ENCODE peak calls at places on chromosomes 16 and 17, in six cellular contexts. One of them, this sample, is unnamed.

GRCh38 chr16:27404163-27404823 is 2.3 kb downstream of the IL21R start:
- DNase-seq in stomach: no peak
- DNase-seq in tibial artery: no peak
- DNase-seq in astrocyte: no peak
- DNase-seq in mammary epithelial cell: no peak
- DNase-seq in H1: no peak
- DNase-seq in this sample: no peak

GRCh38 chr17:49873466-49873865 is 25.6 kb upstream of the TAC4 start:
- DNase-seq in tibial artery: no peak
- DNase-seq in mammary epithelial cell: no peak
- DNase-seq in stomach: no peak
- DNase-seq in astrocyte: no peak
- DNase-seq in H1: no peak
- DNase-seq in this sample: no peak

GRCh38 chr16:30541502-30542329 is 7.1 kb upstream of the ZNF747 start:
- DNase-seq in tibial artery: no peak
- DNase-seq in H1: no peak
- DNase-seq in astrocyte: peak
- DNase-seq in stomach: peak
- DNase-seq in mammary epithelial cell: no peak
- DNase-seq in this sample: peak

GRCh38 chr16:87581867-87582220 is 20.5 kb upstream of the JPH3 start:
- DNase-seq in H1: no peak
- DNase-seq in stomach: peak
- DNase-seq in tibial artery: peak
- DNase-seq in mammary epithelial cell: peak
- DNase-seq in astrocyte: peak
- DNase-seq in this sample: peak

GRCh38 chr17:18141210-18141803 is 32.8 kb downstream of the MYO15A start:
- DNase-seq in mammary epithelial cell: peak
- DNase-seq in H1: no peak
- DNase-seq in tibial artery: no peak
- DNase-seq in astrocyte: peak
- DNase-seq in stomach: no peak
- DNase-seq in this sample: peak

GRCh38 chr16:48444574-48444973 is 59.4 kb upstream of the SIAH1 start:
- DNase-seq in astrocyte: peak
- DNase-seq in tibial artery: no peak
- DNase-seq in mammary epithelial cell: peak
- DNase-seq in H1: no peak
- DNase-seq in stomach: no peak
- DNase-seq in this sample: peak

GRCh38 chr17:77425791-77426641 is 285.2 kb downstream of the SEC14L1 start:
- DNase-seq in mammary epithelial cell: peak
- DNase-seq in astrocyte: peak
- DNase-seq in H1: no peak
- DNase-seq in stomach: no peak
- DNase-seq in tibial artery: peak
- DNase-seq in this sample: peak

GRCh38 chr16:4886151-4886550 is 38.9 kb downstream of the UBN1 start:
- DNase-seq in H1: no peak
- DNase-seq in stomach: no peak
- DNase-seq in astrocyte: no peak
- DNase-seq in tibial artery: no peak
- DNase-seq in mammary epithelial cell: no peak
- DNase-seq in this sample: no peak

GRCh38 chr16:67356372-67356771 is 29.8 kb downstream of the LRRC36 start:
- DNase-seq in astrocyte: no peak
- DNase-seq in H1: no peak
- DNase-seq in mammary epithelial cell: no peak
- DNase-seq in tibial artery: no peak
- DNase-seq in stomach: no peak
- DNase-seq in this sample: no peak

GRCh38 chr17:4788159-4788806 is 481 bp upstream of the GLTPD2 start:
- DNase-seq in astrocyte: no peak
- DNase-seq in H1: no peak
- DNase-seq in mammary epithelial cell: no peak
- DNase-seq in stomach: no peak
- DNase-seq in tibial artery: no peak
- DNase-seq in this sample: no peak

GRCh38 chr17:74642556-74642955 is 19.0 kb upstream of the CD300E start:
- DNase-seq in H1: no peak
- DNase-seq in tibial artery: no peak
- DNase-seq in astrocyte: no peak
- DNase-seq in stomach: no peak
- DNase-seq in mammary epithelial cell: no peak
- DNase-seq in this sample: no peak

GRCh38 chr17:71501716-71502115 is 619.1 kb upstream of the SOX9 start:
- DNase-seq in tibial artery: no peak
- DNase-seq in mammary epithelial cell: no peak
- DNase-seq in H1: no peak
- DNase-seq in stomach: no peak
- DNase-seq in astrocyte: no peak
- DNase-seq in this sample: no peak

GRCh38 chr16:70396209-70396904 is 42.5 kb downstream of the ST3GAL2 start:
- DNase-seq in stomach: no peak
- DNase-seq in H1: no peak
- DNase-seq in mammary epithelial cell: no peak
- DNase-seq in tibial artery: no peak
- DNase-seq in astrocyte: no peak
- DNase-seq in this sample: peak

GRCh38 chr17:78921437-78921971 is 3.7 kb downstream of the TIMP2 start:
- DNase-seq in mammary epithelial cell: no peak
- DNase-seq in stomach: no peak
- DNase-seq in tibial artery: peak
- DNase-seq in H1: no peak
- DNase-seq in astrocyte: no peak
- DNase-seq in this sample: peak

GRCh38 chr17:64661731-64661980 is 451 bp downstream of the SMURF2 start:
- DNase-seq in tibial artery: peak
- DNase-seq in mammary epithelial cell: no peak
- DNase-seq in stomach: no peak
- DNase-seq in H1: no peak
- DNase-seq in astrocyte: no peak
- DNase-seq in this sample: no peak

GRCh38 chr17:75645501-75645888 is 12.3 kb downstream of the SMIM5 start:
- DNase-seq in mammary epithelial cell: peak
- DNase-seq in H1: no peak
- DNase-seq in tibial artery: no peak
- DNase-seq in astrocyte: peak
- DNase-seq in stomach: peak
- DNase-seq in this sample: no peak

GRCh38 chr17:75610103-75610984 is 22.7 kb downstream of the MYO15B start:
- DNase-seq in mammary epithelial cell: no peak
- DNase-seq in astrocyte: no peak
- DNase-seq in stomach: peak
- DNase-seq in tibial artery: no peak
- DNase-seq in H1: no peak
- DNase-seq in this sample: no peak

GRCh38 chr17:17751996-17752821 is 71.0 kb downstream of the RAI1 start:
- DNase-seq in stomach: peak
- DNase-seq in astrocyte: peak
- DNase-seq in H1: peak
- DNase-seq in mammary epithelial cell: peak
- DNase-seq in tibial artery: peak
- DNase-seq in this sample: peak

GRCh38 chr17:57356722-57357391 is 100.5 kb downstream of the MSI2 start:
- DNase-seq in astrocyte: no peak
- DNase-seq in mammary epithelial cell: no peak
- DNase-seq in tibial artery: no peak
- DNase-seq in stomach: peak
- DNase-seq in H1: no peak
- DNase-seq in this sample: no peak

GRCh38 chr17:9647014-9647413 is 1.7 kb downstream of the USP43 start:
- DNase-seq in astrocyte: no peak
- DNase-seq in tibial artery: no peak
- DNase-seq in mammary epithelial cell: peak
- DNase-seq in stomach: no peak
- DNase-seq in H1: no peak
- DNase-seq in this sample: no peak

GRCh38 chr16:54028013-54028412 is 258.6 kb downstream of the IRX3 start:
- DNase-seq in mammary epithelial cell: no peak
- DNase-seq in astrocyte: no peak
- DNase-seq in tibial artery: no peak
- DNase-seq in H1: no peak
- DNase-seq in stomach: no peak
- DNase-seq in this sample: no peak

GRCh38 chr17:29110372-29110757 is 67.4 kb downstream of the PIPOX start:
- DNase-seq in astrocyte: no peak
- DNase-seq in stomach: no peak
- DNase-seq in H1: no peak
- DNase-seq in tibial artery: no peak
- DNase-seq in mammary epithelial cell: no peak
- DNase-seq in this sample: no peak

GRCh38 chr16:66030036-66030435 is 336.5 kb upstream of the CDH5 start:
- DNase-seq in mammary epithelial cell: no peak
- DNase-seq in H1: no peak
- DNase-seq in tibial artery: no peak
- DNase-seq in stomach: no peak
- DNase-seq in astrocyte: peak
- DNase-seq in this sample: peak

GRCh38 chr16:13300066-13300465 is 398.7 kb downstream of the SHISA9 start:
- DNase-seq in H1: no peak
- DNase-seq in stomach: no peak
- DNase-seq in mammary epithelial cell: no peak
- DNase-seq in tibial artery: no peak
- DNase-seq in astrocyte: no peak
- DNase-seq in this sample: no peak

DNA sequence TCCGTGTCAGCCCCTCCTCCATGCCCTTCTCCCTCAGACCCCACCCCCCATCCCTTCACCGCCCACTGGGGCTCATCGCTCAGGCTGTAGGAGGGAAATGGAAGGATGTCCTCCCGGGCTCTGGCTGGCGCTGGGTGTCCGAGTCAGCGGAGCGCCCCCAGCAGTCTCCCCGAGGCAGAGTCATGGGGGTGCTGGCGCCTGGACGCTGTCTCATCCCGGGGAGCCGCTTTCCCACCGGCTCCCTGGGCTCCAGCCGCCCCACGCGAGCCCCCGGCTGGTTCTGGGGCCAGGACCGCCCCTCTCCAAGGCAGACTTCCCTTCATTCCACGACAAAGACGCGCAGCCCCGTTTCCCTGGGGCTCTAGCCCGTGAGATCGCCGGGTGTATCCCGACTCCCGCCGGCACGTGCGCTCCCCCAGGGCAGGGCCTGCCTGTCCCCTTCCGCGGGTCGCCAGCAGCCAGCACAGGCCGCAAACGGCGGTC is 398 bp upstream of the ANTKMT start:
- DNase-seq in H1: no peak
- DNase-seq in astrocyte: peak
- DNase-seq in stomach: no peak
- DNase-seq in tibial artery: no peak
- DNase-seq in mammary epithelial cell: no peak
- DNase-seq in this sample: peak
- H3K4me3 ChIP-seq in H1: peak
- H3K4me3 ChIP-seq in astrocyte: peak
- H3K4me3 ChIP-seq in stomach: peak
- H3K4me3 ChIP-seq in tibial artery: peak
- H3K4me3 ChIP-seq in mammary epithelial cell: peak
- H3K4me3 ChIP-seq in this sample: peak

DNA sequence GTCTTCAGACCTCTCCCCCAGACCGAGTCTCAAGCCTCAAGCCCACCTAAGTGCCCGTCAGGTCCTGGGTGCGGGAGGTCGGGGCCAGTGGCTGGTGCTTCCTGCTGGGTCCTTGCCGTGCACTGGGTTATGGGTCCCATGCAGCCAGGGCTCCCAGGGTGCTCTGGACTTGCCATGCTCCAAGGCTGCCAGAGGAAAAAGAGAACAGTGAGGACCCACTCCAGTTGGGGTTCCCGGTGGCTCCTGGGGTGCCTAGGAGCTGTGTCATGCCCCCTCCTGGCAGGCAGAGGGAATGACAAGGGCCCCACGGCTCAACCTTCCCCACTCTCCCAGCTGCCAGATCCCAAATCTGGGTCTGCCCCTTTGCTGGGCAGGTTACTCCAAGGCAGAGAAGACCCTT is 3.8 kb downstream of the SNX20 start:
- DNase-seq in H1: no peak
- DNase-seq in mammary epithelial cell: no peak
- DNase-seq in stomach: no peak
- DNase-seq in tibial artery: peak
- DNase-seq in astrocyte: no peak
- DNase-seq in this sample: no peak
- TF ChIP-seq CTCF in H1: peak
- TF ChIP-seq CTCF in mammary epithelial cell: peak
- TF ChIP-seq CTCF in stomach: no peak
- TF ChIP-seq CTCF in tibial artery: peak
- TF ChIP-seq CTCF in astrocyte: no peak
- TF ChIP-seq CTCF in this sample: peak

GRCh38 chr17:82367724-82368524 is 3.6 kb upstream of the UTS2R start:
- DNase-seq in stomach: no peak
- DNase-seq in tibial artery: no peak
- DNase-seq in astrocyte: no peak
- DNase-seq in H1: peak
- DNase-seq in mammary epithelial cell: no peak
- DNase-seq in this sample: no peak
- H3K4me3 ChIP-seq in stomach: no peak
- H3K4me3 ChIP-seq in tibial artery: no peak
- H3K4me3 ChIP-seq in astrocyte: no peak
- H3K4me3 ChIP-seq in H1: peak
- H3K4me3 ChIP-seq in mammary epithelial cell: no peak
- H3K4me3 ChIP-seq in this sample: no peak

GRCh38 chr16:75429621-75430403 is 3.5 kb downstream of the CFDP1 start:
- DNase-seq in stomach: no peak
- DNase-seq in mammary epithelial cell: no peak
- DNase-seq in H1: no peak
- DNase-seq in tibial artery: no peak
- DNase-seq in astrocyte: no peak
- DNase-seq in this sample: no peak

GRCh38 chr16:75433732-75434413 is 570 bp upstream of the CFDP1 start:
- DNase-seq in astrocyte: peak
- DNase-seq in tibial artery: peak
- DNase-seq in mammary epithelial cell: peak
- DNase-seq in H1: peak
- DNase-seq in stomach: peak
- DNase-seq in this sample: peak

DNA sequence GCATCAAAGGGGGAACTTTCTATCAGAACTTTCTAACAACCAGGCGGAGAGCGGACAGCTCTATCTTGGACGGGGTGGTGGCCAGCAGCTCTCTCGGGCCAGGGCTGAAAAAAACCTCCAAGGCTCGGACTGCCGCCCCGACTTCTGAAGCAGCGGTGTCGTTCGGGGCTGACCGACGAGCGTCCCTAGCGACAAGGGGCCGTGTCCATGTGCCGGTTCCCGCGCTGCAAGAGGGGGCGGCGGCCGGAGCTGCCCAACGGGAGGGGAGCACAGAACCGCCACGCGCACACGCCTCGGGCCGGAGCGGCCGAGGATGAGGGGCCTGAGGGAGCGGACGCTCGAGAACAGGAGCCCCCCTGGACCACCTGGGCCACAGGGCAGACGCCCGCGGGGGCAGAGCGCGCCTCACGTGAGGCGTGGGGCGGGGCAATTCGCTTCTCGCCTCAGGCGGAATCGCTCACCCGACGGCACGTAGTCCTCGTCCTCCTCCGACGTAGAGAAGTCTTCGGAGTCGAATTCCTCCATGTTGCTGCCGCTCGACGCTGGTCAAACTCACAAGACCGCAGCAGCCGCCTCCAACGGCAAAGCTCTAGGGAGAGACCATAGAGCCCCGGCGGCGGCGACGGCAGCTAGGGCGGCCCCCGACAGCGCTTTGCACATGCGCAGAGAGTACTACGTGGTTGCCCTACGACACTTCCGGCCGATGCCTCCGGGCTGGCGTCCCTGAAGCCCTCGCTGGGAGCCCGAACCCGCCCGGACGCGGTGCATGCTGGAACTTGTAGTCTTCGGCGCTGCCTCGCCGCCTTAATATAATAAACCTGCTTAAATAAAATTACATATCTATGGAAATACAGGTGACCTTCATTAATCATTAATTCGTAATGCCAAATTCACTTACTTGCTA is at the start of gene CFDP1:
- DNase-seq in stomach: peak
- DNase-seq in tibial artery: peak
- DNase-seq in H1: peak
- DNase-seq in astrocyte: peak
- DNase-seq in mammary epithelial cell: peak
- DNase-seq in this sample: peak
- TF ChIP-seq CTCF in stomach: peak
- TF ChIP-seq CTCF in tibial artery: no peak
- TF ChIP-seq CTCF in H1: no peak
- TF ChIP-seq CTCF in astrocyte: no peak
- TF ChIP-seq CTCF in mammary epithelial cell: no peak
- TF ChIP-seq CTCF in this sample: no peak

This sample was measured in AG10803.